ENCODE peak calls at places on chromosomes 1 and 21, in seven cellular contexts. I is left ventricle myocardium inferior, A is brain microvascular endothelial cell, B is fibroblast of mammary gland, Z is SW480, F is uterus, Y is ELR. W is an unnamed sample.

GRCh38 chr1:213934642-213935041 is 53.1 kb upstream of the PROX1 start:
- DNase-seq in I (peak), A (no peak), B (peak), Z (peak), F (no peak), Y (no peak), W (no peak)

GRCh38 chr1:85584264-85584781 is 3.8 kb downstream of the CCN1 start:
- DNase-seq in I (no peak), A (peak), B (peak), Z (no peak), F (no peak), Y (peak), W (no peak)

GRCh38 chr1:2231667-2232254 is 3.6 kb downstream of the SKI start:
- DNase-seq in I (peak), A (peak), B (peak), Z (peak), F (peak), Y (peak), W (peak)

GRCh38 chr1:244212792-244213475 is 161.9 kb downstream of the ZBTB18 start:
- DNase-seq in I (no peak), A (no peak), B (no peak), Z (no peak), F (no peak), Y (no peak), W (peak)

GRCh38 chr1:3393024-3393986 is 61.2 kb upstream of the ARHGEF16 start:
- DNase-seq in I (peak), A (peak), B (no peak), Z (no peak), F (no peak), Y (no peak), W (no peak)

GRCh38 chr21:43289966-43290365 is 121.2 kb downstream of the CRYAA start:
- DNase-seq in I (peak), A (no peak), B (no peak), Z (no peak), F (no peak), Y (no peak), W (no peak)

GRCh38 chr1:41175546-41175945 is 66.6 kb downstream of the SCMH1 start:
- DNase-seq in I (no peak), A (peak), B (no peak), Z (no peak), F (no peak), Y (no peak), W (no peak)

GRCh38 chr1:30258876-30259275 is 464.5 kb downstream of the MATN1 start:
- DNase-seq in I (no peak), A (no peak), B (no peak), Z (no peak), F (no peak), Y (no peak), W (no peak)

GRCh38 chr1:81802601-81803422 is 2.1 kb downstream of the ADGRL2 start:
- DNase-seq in I (peak), A (peak), B (peak), Z (peak), F (peak), Y (peak), W (peak)

GRCh38 chr1:65149391-65149729 is 1.4 kb downstream of the AK4 start:
- DNase-seq in I (no peak), A (no peak), B (peak), Z (no peak), F (no peak), Y (peak), W (no peak)